ENCODE peak calls at places on chromosome 6, in seven cellular contexts. E is neural progenitor cell, C is HCT116, U is GM23248, Z is hepatocyte, L is GM23338, F is MM.1S. Y is an unnamed sample.

GRCh38 chr6:43743682-43744381 is 26.2 kb upstream of the VEGFA start:
- DNase-seq in E (no peak), C (no peak), U (no peak), Z (no peak), L (no peak), F (no peak), Y (no peak)

GRCh38 chr6:80338201-80338836 is 231.8 kb downstream of the BCKDHB start:
- DNase-seq in E (peak; percentile 90), C (peak; percentile 34), U (no peak), Z (peak; percentile 76), L (peak; percentile 89), F (peak; percentile 22), Y (peak; percentile 70)

GRCh38 chr6:13339863-13340635 is 11.7 kb upstream of the TBC1D7 start:
- DNase-seq in E (no peak), C (no peak), U (no peak), Z (no peak), L (no peak), F (no peak), Y (no peak)

GRCh38 chr6:167547328-167547692 is 222.4 kb downstream of the TTLL2 start:
- DNase-seq in E (no peak), C (no peak), U (no peak), Z (no peak), L (no peak), F (no peak), Y (no peak)

GRCh38 chr6:106513813-106514212 is 115.5 kb downstream of the RTN4IP1 start:
- DNase-seq in E (no peak), C (no peak), U (peak; percentile 46), Z (no peak), L (no peak), F (no peak), Y (peak; percentile 63)

GRCh38 chr6:146857960-146858308 is 259.2 kb downstream of the ADGB start:
- DNase-seq in E (peak; percentile 51), C (no peak), U (no peak), Z (no peak), L (peak; percentile 61), F (no peak), Y (no peak)

GRCh38 chr6:42692151-42692911 is 30.1 kb downstream of the PRPH2 start:
- DNase-seq in E (no peak), C (peak; percentile 64), U (peak; percentile 89), Z (no peak), L (no peak), F (no peak), Y (peak; percentile 19)

GRCh38 chr6:149363154-149363553 is 36.9 kb upstream of the SUMO4 start:
- DNase-seq in E (no peak), C (peak; percentile 24), U (no peak), Z (no peak), L (peak; percentile 51), F (no peak), Y (peak; percentile 73)

GRCh38 chr6:148144917-148145521 is 197.6 kb upstream of the SASH1 start:
- DNase-seq in E (peak; percentile 84), C (peak; percentile 63), U (peak; percentile 87), Z (peak; percentile 75), L (peak; percentile 88), F (peak; percentile 33), Y (peak; percentile 75)

GRCh38 chr6:80425089-80425823 is 318.8 kb downstream of the BCKDHB start:
- DNase-seq in E (no peak), C (no peak), U (peak; percentile 96), Z (no peak), L (no peak), F (no peak), Y (peak; percentile 55)

GRCh38 chr6:158707120-158707519 is 57.3 kb downstream of the SYTL3 start:
- DNase-seq in E (no peak), C (peak; percentile 89), U (peak; percentile 63), Z (peak; percentile 83), L (no peak), F (no peak), Y (peak; percentile 41)

GRCh38 chr6:52394251-52394666 is 25.9 kb upstream of the EFHC1 start:
- DNase-seq in E (no peak), C (no peak), U (no peak), Z (no peak), L (no peak), F (peak; percentile 83), Y (no peak)
- H2AFZ ChIP-seq in E (no peak overlapping the region), C (no peak overlapping the region), U (no peak overlapping the region), Z (no peak overlapping the region), L (no peak overlapping the region), F (no peak overlapping the region), Y (no peak overlapping the region)

GRCh38 chr6:87237804-87238203 is 82.4 kb downstream of the ZNF292 start:
- DNase-seq in E (no peak), C (peak; percentile 18), U (peak; percentile 52), Z (no peak), L (peak; percentile 18), F (no peak), Y (peak; percentile 29)
- TF ChIP-seq EZH2 in E (no peak), C (no peak), U (no peak), Z (no peak), L (no peak), F (no peak), Y (no peak)

GRCh38 chr6:5014072-5014561 is 10.3 kb upstream of the RPP40 start:
- DNase-seq in E (no peak), C (no peak), U (no peak), Z (no peak), L (no peak), F (no peak), Y (no peak)
- TF ChIP-seq EZH2phosphoT487 in E (no peak), C (no peak), U (no peak), Z (no peak), L (no peak), F (no peak), Y (no peak)

DNA sequence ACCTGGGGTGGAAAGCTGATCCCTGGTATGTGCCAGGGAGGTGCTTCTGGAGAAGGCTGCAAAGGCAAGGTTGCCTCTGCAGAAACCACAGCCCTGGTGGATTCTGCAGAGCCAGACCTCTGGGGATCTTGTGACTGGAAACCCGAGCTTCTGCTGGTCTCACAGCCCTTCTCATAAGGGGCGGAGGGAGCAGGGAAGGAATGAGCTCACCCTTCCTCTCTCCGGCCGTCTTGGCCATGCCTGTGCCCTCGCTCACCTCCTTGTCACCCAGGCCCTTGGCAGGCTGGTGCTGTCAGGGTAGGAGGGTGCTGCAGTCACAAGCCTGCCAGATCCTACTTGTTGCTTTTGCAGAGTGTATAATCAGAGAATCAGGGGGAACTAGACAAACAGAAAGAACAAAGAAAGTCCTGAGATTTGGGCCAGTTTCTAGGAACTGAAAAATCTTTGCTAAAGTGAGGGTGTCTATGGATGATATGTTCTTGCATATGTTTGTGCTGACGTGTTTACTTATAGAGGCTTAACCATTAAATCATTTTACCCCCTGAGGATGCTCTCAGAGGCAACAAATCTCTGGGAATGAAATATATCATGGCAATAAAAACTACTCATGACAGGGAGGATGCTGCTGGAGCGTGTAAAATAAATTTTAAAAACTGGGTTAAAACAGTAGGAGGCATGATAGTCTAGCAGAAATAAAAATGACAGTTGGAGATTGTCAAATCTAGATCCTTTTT is 244.9 kb upstream of the SOX4 start:
- DNase-seq in E (peak; percentile 29), C (no peak), U (peak; percentile 71), Z (peak; percentile 53), L (peak; percentile 45), F (no peak), Y (peak; percentile 68)
- H2AFZ ChIP-seq in E (peak overlapping the region; percentile 69), C (no peak overlapping the region), U (peak overlapping the region; percentile 35), Z (no peak overlapping the region), L (peak overlapping the region; percentile 91), F (no peak overlapping the region), Y (peak overlapping the region; percentile 44)

GRCh38 chr6:7726416-7727149 is 684 bp downstream of the BMP6 start:
- DNase-seq in E (peak; percentile 66), C (no peak), U (peak; percentile 47), Z (peak; percentile 14), L (peak; percentile 65), F (peak; percentile 30), Y (peak; percentile 19)
- TF ChIP-seq EZH2 in E (peak; percentile 72), C (no peak), U (no peak), Z (no peak), L (peak; percentile 55), F (no peak), Y (peak; percentile 64)

DNA sequence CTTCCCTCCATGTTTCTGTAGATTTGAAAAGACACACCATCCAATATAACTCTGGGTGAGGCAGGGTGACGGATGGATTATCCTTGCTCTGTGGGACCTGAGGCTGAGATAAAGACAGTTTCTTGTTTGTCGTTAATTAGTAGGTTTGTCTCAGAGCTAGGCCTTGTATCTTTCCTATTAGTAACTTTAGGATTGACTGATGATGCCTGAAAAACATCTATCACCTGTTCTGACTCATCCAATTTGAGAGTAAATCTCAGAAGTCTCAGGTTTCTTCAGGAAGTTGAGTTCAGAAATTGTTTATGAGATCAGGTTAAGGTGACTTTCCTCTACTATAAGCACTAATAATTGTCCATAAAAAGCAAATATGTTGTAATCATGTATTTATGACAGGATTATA is 129.4 kb upstream of the SUPT3H start:
- DNase-seq in E (no peak), C (no peak), U (no peak), Z (no peak), L (no peak), F (no peak), Y (peak; percentile 74)
- TF ChIP-seq EZH2phosphoT487 in E (no peak), C (no peak), U (no peak), Z (no peak), L (no peak), F (no peak), Y (no peak)

GRCh38 chr6:157323114-157323923 is at the start of gene TMEM242:
- DNase-seq in E (peak; percentile 92), C (peak; percentile 92), U (peak; percentile 94), Z (peak; percentile 94), L (peak; percentile 96), F (peak; percentile 76), Y (peak; percentile 91)

GRCh38 chr6:157326979-157327378 is 3.7 kb upstream of the TMEM242 start:
- DNase-seq in E (no peak), C (no peak), U (no peak), Z (no peak), L (no peak), F (peak; percentile 65), Y (no peak)

GRCh38 chr6:157323924-157324276 is 581 bp upstream of the TMEM242 start:
- DNase-seq in E (peak; percentile 83), C (peak; percentile 45), U (peak; percentile 92), Z (peak; percentile 88), L (peak; percentile 91), F (peak; percentile 50), Y (peak; percentile 73)

GRCh38 chr6:157325069-157325805 is 1.9 kb upstream of the TMEM242 start:
- DNase-seq in E (no peak), C (no peak), U (peak; percentile 30), Z (no peak), L (no peak), F (no peak), Y (no peak)

DNA sequence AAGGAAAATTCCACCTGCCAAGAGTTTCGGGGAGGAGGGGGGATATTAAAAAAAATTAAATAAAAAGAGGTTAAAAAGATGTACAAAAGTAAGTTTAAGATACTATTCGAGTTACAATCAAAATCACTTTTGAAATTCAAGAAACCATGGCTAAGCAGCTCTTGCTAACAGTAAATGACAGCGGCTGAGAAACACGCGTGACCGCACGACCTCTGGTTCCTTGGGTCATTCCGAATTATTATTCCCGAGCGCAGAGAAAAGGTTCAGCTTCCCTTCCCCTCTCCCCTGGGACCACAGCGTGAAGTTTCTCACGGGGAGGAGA is 566 bp downstream of the TMEM242 start:
- DNase-seq in E (no peak), C (no peak), U (no peak), Z (no peak), L (no peak), F (no peak), Y (no peak)
- H2AFZ ChIP-seq in E (peak overlapping the region; percentile 71), C (no peak overlapping the region), U (peak overlapping the region; percentile 98), Z (peak overlapping the region; percentile 57), L (peak overlapping the region; percentile 98), F (peak overlapping the region; percentile 42), Y (peak overlapping the region; percentile 91)

Y was measured in PC-3.